ENCODE peak calls at places on chromosomes 6 and 20, in ten cellular contexts. K is neuronal stem cell; U is AG04449; F is Jurkat, Clone E6-1; X is cardiac muscle cell; M is HL-60; Z is fibroblast of the aortic adventitia; L is GM23248; N is stomach; D is left ventricle myocardium inferior. H is an unnamed sample.

GRCh38 chr20:61626412-61626811 is 374.4 kb downstream of the CDH4 start:
- DNase-seq in K (no peak), U (no peak), F (no peak), X (no peak), M (no peak), Z (no peak), L (no peak), N (no peak), D (no peak), H (no peak)

GRCh38 chr6:12608874-12609273 is 107.7 kb upstream of the PHACTR1 start:
- DNase-seq in K (no peak), U (no peak), F (no peak), X (no peak), M (no peak), Z (no peak), L (no peak), N (no peak), D (no peak), H (no peak)

GRCh38 chr6:111551521-111552231 is 54.0 kb downstream of the TRAF3IP2 start:
- DNase-seq in K (no peak), U (no peak), F (no peak), X (no peak), M (no peak), Z (peak; percentile 42), L (no peak), N (peak; percentile 87), D (no peak), H (no peak)

GRCh38 chr6:30167101-30167500 is 3.8 kb downstream of the TRIM15 start:
- DNase-seq in K (no peak), U (no peak), F (peak; percentile 15), X (no peak), M (no peak), Z (no peak), L (no peak), N (no peak), D (no peak), H (no peak)

GRCh38 chr6:71038966-71039365 is 82.1 kb upstream of the B3GAT2 start:
- DNase-seq in K (no peak), U (no peak), F (no peak), X (peak; percentile 32), M (no peak), Z (no peak), L (no peak), N (no peak), D (no peak), H (no peak)

GRCh38 chr20:54176610-54177009 is 2.8 kb upstream of the CYP24A1 start:
- DNase-seq in K (no peak), U (no peak), F (no peak), X (no peak), M (no peak), Z (no peak), L (peak; percentile 51), N (no peak), D (no peak), H (no peak)

GRCh38 chr6:47000842-47001241 is 41.3 kb downstream of the ADGRF1 start:
- DNase-seq in K (no peak), U (no peak), F (no peak), X (no peak), M (no peak), Z (no peak), L (no peak), N (no peak), D (no peak), H (no peak)

GRCh38 chr20:9285617-9286016 is 216.7 kb downstream of the PLCB4 start:
- DNase-seq in K (no peak), U (no peak), F (no peak), X (no peak), M (no peak), Z (no peak), L (no peak), N (no peak), D (no peak), H (no peak)

GRCh38 chr6:17101422-17102257 is at the start of gene STMND1:
- DNase-seq in K (peak; percentile 21), U (no peak), F (no peak), X (peak; percentile 45), M (no peak), Z (peak; percentile 6), L (peak; percentile 66), N (peak; percentile 59), D (peak; percentile 25), H (no peak)

GRCh38 chr6:13914346-13914745 is 10.4 kb upstream of the RNF182 start:
- DNase-seq in K (no peak), U (no peak), F (no peak), X (peak; percentile 21), M (no peak), Z (no peak), L (no peak), N (no peak), D (no peak), H (peak; percentile 18)

GRCh38 chr20:35901678-35902544 is 52.4 kb downstream of the SCAND1 start:
- DNase-seq in K (no peak), U (peak; percentile 71), F (no peak), X (peak; percentile 79), M (no peak), Z (peak; percentile 88), L (peak; percentile 91), N (no peak), D (no peak), H (peak; percentile 53)

GRCh38 chr20:57561356-57562279 is 708 bp downstream of the PCK1 start:
- DNase-seq in K (no peak), U (no peak), F (no peak), X (no peak), M (no peak), Z (no peak), L (no peak), N (no peak), D (no peak), H (no peak)
- H3K4me3 ChIP-seq in K (peak overlapping the region; percentile 24), U (no peak overlapping the region), F (no peak overlapping the region), X (no peak overlapping the region), M (no peak overlapping the region), Z (no peak overlapping the region), L (no peak overlapping the region), N (no peak overlapping the region), D (no peak overlapping the region), H (no peak overlapping the region)

GRCh38 chr20:23417861-23418260 is 3.4 kb downstream of the NAPB start:
- DNase-seq in K (no peak), U (no peak), F (peak; percentile 73), X (no peak), M (no peak), Z (no peak), L (no peak), N (no peak), D (no peak), H (no peak)

GRCh38 chr20:23414526-23415188 is 6.6 kb downstream of the NAPB start:
- DNase-seq in K (no peak), U (no peak), F (no peak), X (no peak), M (no peak), Z (no peak), L (no peak), N (no peak), D (no peak), H (no peak)

GRCh38 chr20:23415958-23416583 is 5.2 kb downstream of the NAPB start:
- DNase-seq in K (no peak), U (no peak), F (no peak), X (no peak), M (no peak), Z (peak; percentile 21), L (peak; percentile 81), N (no peak), D (no peak), H (no peak)

GRCh38 chr20:23413862-23414422 is 7.3 kb downstream of the NAPB start:
- DNase-seq in K (no peak), U (no peak), F (no peak), X (no peak), M (no peak), Z (no peak), L (no peak), N (no peak), D (no peak), H (no peak)

DNA sequence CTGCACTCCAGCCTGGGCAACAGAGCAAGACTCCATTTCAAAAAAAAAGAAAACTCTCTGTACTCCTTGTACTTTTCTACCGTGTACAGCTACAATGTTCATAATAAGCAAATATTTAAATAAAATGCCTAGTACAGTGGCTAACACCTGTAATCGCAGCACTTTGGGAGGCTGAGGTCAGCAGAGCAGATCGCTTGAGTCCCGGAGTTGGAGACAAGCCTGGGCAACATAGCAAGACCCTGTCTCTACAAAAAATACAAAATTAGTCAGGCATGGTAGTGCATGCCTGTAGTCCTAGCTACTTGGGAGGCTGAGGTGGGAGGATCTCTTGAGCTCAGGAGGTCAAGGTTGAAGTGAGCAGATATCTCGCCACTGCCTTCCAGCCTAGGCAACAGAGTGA is 5.7 kb downstream of the NAPB start:
- DNase-seq in K (no peak), U (no peak), F (no peak), X (no peak), M (no peak), Z (no peak), L (no peak), N (no peak), D (no peak), H (no peak)
- H3K4me3 ChIP-seq in K (no peak overlapping the region), U (no peak overlapping the region), F (no peak overlapping the region), X (no peak overlapping the region), M (no peak overlapping the region), Z (no peak overlapping the region), L (no peak overlapping the region), N (no peak overlapping the region), D (no peak overlapping the region), H (no peak overlapping the region)

GRCh38 chr6:27593861-27594260 is 121.0 kb upstream of the ZNF184 start:
- DNase-seq in K (no peak), U (no peak), F (no peak), X (no peak), M (no peak), Z (no peak), L (no peak), N (no peak), D (no peak), H (no peak)
- H3K4me3 ChIP-seq in K (no peak overlapping the region), U (no peak overlapping the region), F (no peak overlapping the region), X (no peak overlapping the region), M (no peak overlapping the region), Z (no peak overlapping the region), L (no peak overlapping the region), N (no peak overlapping the region), D (no peak overlapping the region), H (no peak overlapping the region)

GRCh38 chr6:144266091-144266649 is 19.0 kb upstream of the UTRN start:
- DNase-seq in K (peak; percentile 48), U (no peak), F (no peak), X (peak; percentile 88), M (no peak), Z (peak; percentile 92), L (peak; percentile 86), N (peak; percentile 29), D (peak; percentile 69), H (peak; percentile 77)

GRCh38 chr6:144263786-144264185 is 21.3 kb upstream of the UTRN start:
- DNase-seq in K (no peak), U (no peak), F (no peak), X (peak; percentile 21), M (no peak), Z (peak; percentile 22), L (no peak), N (no peak), D (no peak), H (no peak)

GRCh38 chr6:144264270-144265060 is 20.7 kb upstream of the UTRN start:
- DNase-seq in K (no peak), U (peak; percentile 74), F (no peak), X (peak; percentile 94), M (no peak), Z (peak; percentile 95), L (peak; percentile 95), N (no peak), D (no peak), H (peak; percentile 90)

GRCh38 chr6:144265390-144265789 is 19.7 kb upstream of the UTRN start:
- DNase-seq in K (peak; percentile 67), U (no peak), F (no peak), X (peak; percentile 86), M (no peak), Z (peak; percentile 69), L (peak; percentile 33), N (no peak), D (no peak), H (no peak)

GRCh38 chr6:144265061-144265357 is 20.1 kb upstream of the UTRN start:
- DNase-seq in K (no peak), U (no peak), F (no peak), X (peak; percentile 72), M (no peak), Z (peak; percentile 82), L (peak; percentile 5), N (no peak), D (no peak), H (no peak)
- H3K4me3 ChIP-seq in K (no peak overlapping the region), U (no peak overlapping the region), F (no peak overlapping the region), X (no peak overlapping the region), M (no peak overlapping the region), Z (no peak overlapping the region), L (peak overlapping the region; percentile 40), N (no peak overlapping the region), D (no peak overlapping the region), H (no peak overlapping the region)